ENCODE peak calls at places on chromosomes 3 and 15, in four cellular contexts. F is sigmoid colon, A is lower lobe of right lung, J is colonic mucosa. W is an unnamed sample.

GRCh38 chr3:152656207-152657001 is 178.5 kb upstream of the P2RY1 start:
- DNase-seq in A (no peak), J (no peak), F (no peak), W (no peak)

GRCh38 chr3:194045289-194045688 is 90.7 kb upstream of the HES1 start:
- DNase-seq in A (no peak), J (no peak), F (no peak), W (no peak)

GRCh38 chr3:187678869-187679268 is 8.7 kb upstream of the SST start:
- DNase-seq in J (peak; percentile 32), A (no peak), F (no peak), W (peak; percentile 74)

GRCh38 chr3:44555753-44556152 is 760 bp downstream of the ZKSCAN7 start:
- DNase-seq in F (no peak), A (no peak), J (no peak), W (peak; percentile 17)

GRCh38 chr15:40092416-40093223 is 16.1 kb downstream of the BMF start:
- DNase-seq in J (peak; percentile 71), A (peak; percentile 69), F (peak; percentile 97), W (peak; percentile 92)

GRCh38 chr3:193942516-193943055 is 193.4 kb upstream of the HES1 start:
- DNase-seq in J (no peak), F (no peak), A (no peak), W (no peak)

GRCh38 chr3:108153451-108153981 is 62.7 kb upstream of the CD47 start:
- DNase-seq in A (peak; percentile 45), F (no peak), J (peak; percentile 71), W (peak; percentile 78)

GRCh38 chr3:142026333-142026732 is 123.0 kb downstream of the TFDP2 start:
- DNase-seq in J (no peak), F (no peak), A (no peak), W (no peak)

GRCh38 chr3:131447349-131447748 is 55.4 kb downstream of the MRPL3 start:
- DNase-seq in A (no peak), F (no peak), J (no peak), W (no peak)

GRCh38 chr3:123244128-123244527 is 42.4 kb downstream of the SEC22A start:
- DNase-seq in J (no peak), A (no peak), F (no peak), W (no peak)

GRCh38 chr3:13141991-13142412 is 68.8 kb upstream of the IQSEC1 start:
- DNase-seq in A (peak; percentile 37), J (no peak), F (peak; percentile 46), W (peak; percentile 19)

GRCh38 chr3:24678441-24678865 is 183.8 kb upstream of the THRB start:
- DNase-seq in F (no peak), A (no peak), J (no peak), W (peak; percentile 99)

GRCh38 chr3:53790470-53790869 is 55.7 kb downstream of the CHDH start:
- DNase-seq in F (no peak), A (no peak), J (no peak), W (no peak)

GRCh38 chr3:149258298-149258697 is 36.7 kb upstream of the CP start:
- DNase-seq in F (no peak), A (no peak), J (no peak), W (no peak)

GRCh38 chr15:67863442-67863987 is 23.7 kb upstream of the RNU6-1 start:
- DNase-seq in F (peak; percentile 92), A (peak; percentile 91), J (peak; percentile 73), W (peak; percentile 71)

GRCh38 chr3:95613993-95614392 is 1200.4 kb upstream of the EPHA6 start:
- DNase-seq in F (no peak), A (no peak), J (no peak), W (no peak)

GRCh38 chr15:38636597-38636996 is 72.0 kb upstream of the RASGRP1 start:
- DNase-seq in J (no peak), F (no peak), A (no peak), W (no peak)

GRCh38 chr3:173221010-173221409 is 80.0 kb upstream of the SPATA16 start:
- DNase-seq in J (no peak), A (no peak), F (no peak), W (no peak)

GRCh38 chr15:52798529-52799101 is 8.5 kb upstream of the ONECUT1 start:
- DNase-seq in J (no peak), A (no peak), F (no peak), W (no peak)

GRCh38 chr3:12833226-12834161 is 7.9 kb downstream of the RPL32 start:
- DNase-seq in A (no peak), F (no peak), J (no peak), W (peak; percentile 59)

GRCh38 chr3:142226474-142226873 is 1.1 kb upstream of the GK5 start:
- DNase-seq in A (no peak), F (no peak), J (no peak), W (peak; percentile 25)

GRCh38 chr3:133412511-133413165 is 12.8 kb downstream of the BFSP2 start:
- DNase-seq in F (peak; percentile 72), A (no peak), J (no peak), W (peak; percentile 56)

GRCh38 chr3:112765531-112765930 is 81.1 kb downstream of the CD200R1L start:
- DNase-seq in F (no peak), A (no peak), J (no peak), W (no peak)

GRCh38 chr15:68795298-68795848 is 25.3 kb downstream of the ANP32A start:
- DNase-seq in J (peak; percentile 93), A (peak; percentile 93), F (peak; percentile 95), W (peak; percentile 74)

GRCh38 chr3:52431459-52432223 is 13.3 kb downstream of the SEMA3G start:
- DNase-seq in F (peak; percentile 55), J (no peak), A (no peak), W (no peak)

GRCh38 chr3:17478673-17479072 is 263.8 kb downstream of the TBC1D5 start:
- DNase-seq in F (no peak), A (no peak), J (no peak), W (peak; percentile 93)

GRCh38 chr3:125125822-125126245 is 70.0 kb upstream of the HEG1 start:
- DNase-seq in F (no peak), J (no peak), A (no peak), W (peak; percentile 93)

GRCh38 chr15:56980474-56980873 is 62.0 kb downstream of the TCF12 start:
- DNase-seq in F (no peak), J (no peak), A (no peak), W (no peak)

GRCh38 chr3:43394071-43394501 is 107.7 kb downstream of the SNRK start:
- DNase-seq in A (peak; percentile 58), F (peak; percentile 78), J (no peak), W (peak; percentile 45)

GRCh38 chr3:194879991-194880939 is 194.6 kb downstream of the FAM43A start:
- DNase-seq in A (no peak), J (no peak), F (no peak), W (peak; percentile 66)

GRCh38 chr15:79394231-79394630 is 37.9 kb upstream of the MINAR1 start:
- DNase-seq in J (no peak), A (no peak), F (no peak), W (peak; percentile 71)

GRCh38 chr3:73070675-73071575 is 9.5 kb downstream of the EBLN2 start:
- DNase-seq in J (no peak), F (no peak), A (no peak), W (peak; percentile 81)

GRCh38 chr3:69079269-69080159 is 651 bp downstream of the UBA3 start:
- DNase-seq in F (no peak), J (no peak), A (no peak), W (no peak)

DNA sequence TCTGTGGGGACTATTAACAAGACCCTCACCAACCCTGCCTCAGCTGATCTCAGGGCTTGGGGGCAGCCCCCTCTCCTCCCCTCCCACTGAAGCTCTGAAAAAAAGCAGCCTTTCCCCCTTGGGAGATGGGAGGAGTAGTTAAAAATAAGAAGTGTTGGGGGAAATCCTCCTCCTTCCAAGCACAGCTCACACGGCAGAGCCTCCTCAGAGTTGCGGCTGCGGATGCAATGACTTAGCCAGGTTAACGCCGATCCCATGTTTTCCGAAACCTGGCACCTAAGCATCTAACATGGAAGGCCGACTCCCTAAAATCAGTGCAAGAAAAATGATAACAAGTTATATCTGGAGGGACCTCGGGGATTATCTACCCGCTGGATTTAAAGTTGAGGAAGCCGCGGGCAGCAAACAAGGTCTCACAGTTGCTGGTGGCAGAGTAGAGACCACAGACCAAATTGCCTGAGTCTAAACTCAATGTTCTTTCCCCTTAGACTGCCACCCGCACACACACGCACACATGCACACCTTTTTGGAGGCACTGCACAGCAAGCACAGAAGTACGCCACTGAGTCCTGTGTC is 1.1 kb upstream of the TPM1 start:
- DNase-seq in J (no peak), A (no peak), F (no peak), W (no peak)
- H3K4me3 ChIP-seq in J (peak overlapping the region; percentile 64), A (peak overlapping the region; percentile 67), F (peak overlapping the region; percentile 88), W (no peak overlapping the region)

GRCh38 chr3:60949146-60949545 is 302.1 kb downstream of the FHIT start:
- DNase-seq in J (no peak), F (no peak), A (no peak), W (no peak)

GRCh38 chr3:60953406-60953805 is 297.8 kb downstream of the FHIT start:
- DNase-seq in F (no peak), J (no peak), A (no peak), W (peak; percentile 61)

GRCh38 chr3:60954049-60954448 is 297.2 kb downstream of the FHIT start:
- DNase-seq in J (no peak), F (no peak), A (no peak), W (peak; percentile 81)

DNA sequence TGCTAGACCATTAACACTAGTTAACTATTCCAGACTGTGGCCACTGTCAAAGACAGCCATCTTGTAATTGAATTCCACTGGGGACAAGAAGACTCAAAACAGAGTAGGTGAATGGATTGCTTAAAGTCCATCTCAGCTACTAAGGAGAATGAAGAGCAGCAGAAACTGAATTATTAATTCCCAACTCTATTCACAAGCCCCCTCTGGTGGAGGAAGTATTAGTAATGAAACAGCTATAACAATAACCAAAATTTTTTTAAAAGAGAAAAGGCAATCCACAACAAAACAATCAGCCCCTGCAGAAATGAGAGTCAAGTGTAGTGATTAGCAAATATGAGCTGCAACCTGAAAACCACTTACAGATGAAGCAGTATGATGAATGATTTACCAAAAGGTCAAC is 302.8 kb downstream of the FHIT start:
- DNase-seq in F (no peak), A (no peak), J (no peak), W (peak; percentile 36)
- TF ChIP-seq CTCF in F (no peak), A (no peak), J (no peak), W (peak; percentile 39)

GRCh38 chr3:136473716-136474326 is 223.7 kb downstream of the PCCB start:
- DNase-seq in A (no peak), J (no peak), F (no peak), W (peak; percentile 38)
- H3K4me3 ChIP-seq in A (no peak overlapping the region), J (no peak overlapping the region), F (no peak overlapping the region), W (no peak overlapping the region)

DNA sequence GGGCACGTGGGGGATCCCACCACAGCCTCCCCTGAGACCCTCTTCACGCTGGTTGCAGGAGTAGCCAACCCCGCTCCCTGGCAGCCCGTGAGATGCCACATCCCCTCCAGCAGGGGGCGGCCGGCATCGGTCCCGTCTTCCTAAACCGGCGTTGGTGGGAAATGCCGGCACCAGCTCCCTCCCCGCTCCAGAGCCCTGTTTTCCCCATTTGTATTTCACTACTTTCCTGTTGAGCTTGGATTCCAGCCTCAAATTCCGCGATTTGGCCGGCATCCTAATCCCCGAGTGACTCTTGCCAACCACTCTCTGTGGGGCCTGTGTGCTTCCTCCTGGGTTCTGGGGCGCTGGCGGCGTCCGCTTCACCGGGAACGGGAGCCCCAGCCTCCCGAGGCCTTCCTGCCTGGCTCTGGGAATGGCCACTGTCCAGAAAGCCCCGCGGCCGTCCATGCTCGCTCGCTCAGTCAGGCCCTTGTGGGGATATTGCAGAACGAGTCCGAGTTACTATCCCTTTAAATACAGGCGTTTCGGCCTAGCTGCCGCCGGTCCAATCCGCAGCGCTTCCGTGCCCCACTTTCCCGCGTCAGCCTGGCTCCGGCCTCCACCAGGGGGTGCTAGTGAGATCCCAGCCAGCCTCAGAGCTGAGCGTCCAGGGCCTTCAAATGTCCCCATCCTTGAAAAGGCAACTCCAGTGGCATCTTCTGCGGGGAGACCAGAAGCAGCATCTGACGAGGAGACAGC is 8.1 kb upstream of the ADAMTS17 start:
- DNase-seq in J (peak; percentile 96), F (peak; percentile 98), A (peak; percentile 95), W (peak; percentile 84)
- TF ChIP-seq CTCF in J (peak; percentile 72), F (peak; percentile 89), A (peak; percentile 81), W (peak; percentile 89)

W was measured in fibroblast of mammary gland.